ENCODE peak calls at places on chromosomes 2 and 18, in nine cellular contexts. X is heart right ventricle, S is neural progenitor cell, I is pancreas, A is kidney, H is Panc1, Y is H1, W is psoas muscle, K is heart left ventricle. M is an unnamed sample. For H3K9me3, the result is how much of the 10 kb centered on the place peaks cover.

GRCh38 chr2:67701011-67701410 is 303.9 kb downstream of the ETAA1 start:
- DNase-seq in X (no peak), S (no peak), I (no peak), A (no peak), H (no peak), Y (no peak), W (no peak), K (no peak), M (no peak)

GRCh38 chr2:26284132-26284531 is 39.4 kb downstream of the HADHB start:
- DNase-seq in X (no peak), S (no peak), I (no peak), A (no peak), H (no peak), Y (no peak), W (no peak), K (no peak), M (peak)

GRCh38 chr2:201831469-201831868 is 25.1 kb downstream of the CDK15 start:
- DNase-seq in X (no peak), S (no peak), I (no peak), A (no peak), H (no peak), Y (no peak), W (no peak), K (no peak), M (peak)

GRCh38 chr18:10131783-10132381 is 218.1 kb downstream of the VAPA start:
- DNase-seq in X (peak), S (peak), I (peak), A (no peak), H (no peak), Y (peak), W (peak), K (peak), M (no peak)

GRCh38 chr18:58026395-58026794 is 17.6 kb upstream of the NEDD4L start:
- DNase-seq in X (no peak), S (peak), I (no peak), A (no peak), H (no peak), Y (no peak), W (no peak), K (no peak), M (no peak)

GRCh38 chr2:182540236-182540635 is 113.4 kb upstream of the PDE1A start:
- DNase-seq in X (no peak), S (no peak), I (no peak), A (no peak), H (no peak), Y (no peak), W (no peak), K (no peak), M (no peak)

GRCh38 chr18:77433076-77433475 is 183.4 kb downstream of the GALR1 start:
- DNase-seq in X (no peak), S (no peak), I (no peak), A (no peak), H (no peak), Y (no peak), W (no peak), K (no peak), M (no peak)

GRCh38 chr18:42644729-42645131 is 470.8 kb downstream of the RIT2 start:
- DNase-seq in X (no peak), S (no peak), I (no peak), A (no peak), H (no peak), Y (no peak), W (no peak), K (no peak), M (no peak)

GRCh38 chr2:127479219-127479825 is 47.0 kb downstream of the IWS1 start:
- DNase-seq in X (no peak), S (peak), I (no peak), A (no peak), H (peak), Y (no peak), W (no peak), K (no peak), M (peak)

GRCh38 chr2:20012282-20013060 is at the start of gene MATN3:
- DNase-seq in X (peak), S (peak), I (peak), A (peak), H (no peak), Y (peak), W (peak), K (peak), M (peak)

GRCh38 chr2:240498958-240499260 is 58.9 kb downstream of the ANKMY1 start:
- DNase-seq in X (no peak), S (no peak), I (no peak), A (no peak), H (no peak), Y (no peak), W (no peak), K (no peak), M (no peak)

GRCh38 chr2:117960231-117960630 is 53.6 kb downstream of the CCDC93 start:
- DNase-seq in X (no peak), S (no peak), I (no peak), A (no peak), H (no peak), Y (no peak), W (no peak), K (no peak), M (peak)

DNA sequence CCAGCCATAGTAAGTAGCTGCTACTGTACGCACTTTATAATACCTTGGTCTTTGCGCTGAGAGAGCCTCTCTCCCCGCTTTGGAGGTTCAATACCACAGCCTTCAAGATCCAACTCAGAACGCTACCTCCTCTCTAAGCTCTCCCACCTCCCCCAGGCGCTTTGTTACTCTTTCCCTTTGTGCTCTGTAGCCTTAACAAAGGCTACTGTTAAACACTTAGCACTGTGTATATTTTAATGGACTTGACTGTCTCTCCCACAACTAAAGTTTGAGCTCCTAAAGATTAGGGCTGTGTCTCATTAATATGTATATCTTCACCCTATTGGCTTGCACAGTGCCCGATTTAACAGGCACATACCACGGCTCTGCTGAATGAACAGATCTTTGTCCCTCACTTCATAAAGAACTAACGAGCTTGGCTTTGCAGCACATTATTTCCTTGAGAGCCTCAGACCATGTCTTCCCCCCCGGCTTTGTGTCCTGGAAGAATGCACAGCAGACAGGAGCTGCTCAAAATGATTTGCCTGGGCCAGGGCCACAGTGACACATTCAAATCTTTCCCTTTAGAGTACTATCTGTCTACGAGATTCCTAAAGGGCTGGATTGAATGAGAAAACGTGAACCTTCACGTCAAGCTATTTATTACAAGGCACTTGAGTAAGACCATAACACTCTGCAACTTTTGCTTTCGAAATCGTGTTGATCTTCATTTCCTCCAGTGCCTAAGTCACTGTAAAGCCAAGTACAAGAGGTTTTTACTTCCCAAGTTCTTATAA is 22.1 kb downstream of the ABHD3 start:
- DNase-seq in X (no peak), S (peak), I (no peak), A (no peak), H (no peak), Y (no peak), W (no peak), K (no peak), M (peak)
- H3K4me3 ChIP-seq in X (peak), S (no peak), I (no peak), A (peak), H (no peak), Y (no peak), W (peak), K (no peak), M (peak)

GRCh38 chr18:4888251-4888650 is 308.8 kb downstream of the AKAIN1 start:
- DNase-seq in X (no peak), S (no peak), I (no peak), A (no peak), H (no peak), Y (no peak), W (no peak), K (no peak), M (no peak)
- H3K9me3 ChIP-seq in X (under half), S (under half), I (under half), A (under half), H (under half), Y (under half), W (under half), K (under half), M (under half)

GRCh38 chr2:101550555-101550954 is 75.6 kb upstream of the RFX8 start:
- DNase-seq in X (no peak), S (no peak), I (no peak), A (no peak), H (no peak), Y (no peak), W (no peak), K (no peak), M (no peak)

GRCh38 chr2:101546376-101547058 is 71.6 kb upstream of the RFX8 start:
- DNase-seq in X (no peak), S (no peak), I (no peak), A (no peak), H (no peak), Y (no peak), W (no peak), K (no peak), M (peak)

GRCh38 chr2:101551489-101551888 is 76.6 kb upstream of the RFX8 start:
- DNase-seq in X (no peak), S (no peak), I (no peak), A (no peak), H (no peak), Y (no peak), W (no peak), K (no peak), M (no peak)

GRCh38 chr2:101540518-101540917 is 65.6 kb upstream of the RFX8 start:
- DNase-seq in X (no peak), S (no peak), I (no peak), A (no peak), H (no peak), Y (peak), W (no peak), K (no peak), M (peak)

DNA sequence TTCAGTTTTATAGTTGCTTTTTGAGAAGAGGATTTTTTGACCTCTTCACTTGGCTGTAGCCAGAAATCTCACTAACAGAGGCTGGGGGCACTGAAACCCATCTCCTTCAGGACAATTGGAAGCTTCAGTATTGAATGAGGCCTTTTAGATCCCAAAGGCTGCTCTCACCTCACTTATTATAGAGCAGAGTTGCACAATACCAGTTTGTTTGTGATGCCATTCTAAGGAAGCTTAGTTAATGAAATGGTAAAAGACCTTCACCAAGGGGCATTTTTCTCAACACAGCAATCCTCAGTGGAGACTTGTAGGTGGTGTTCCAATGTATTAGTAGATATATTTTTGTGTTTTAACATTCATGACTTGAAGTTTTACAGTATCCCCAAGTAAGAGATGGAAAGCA is 71.0 kb upstream of the RFX8 start:
- DNase-seq in X (no peak), S (no peak), I (no peak), A (no peak), H (no peak), Y (no peak), W (no peak), K (no peak), M (no peak)
- H3K4me3 ChIP-seq in X (no peak), S (no peak), I (no peak), A (no peak), H (no peak), Y (no peak), W (no peak), K (no peak), M (no peak)

GRCh38 chr18:79900610-79901570 is 50.6 kb downstream of the SLC66A2 start:
- DNase-seq in X (no peak), S (no peak), I (no peak), A (peak), H (no peak), Y (no peak), W (peak), K (no peak), M (no peak)

GRCh38 chr18:79897940-79898625 is 53.4 kb downstream of the SLC66A2 start:
- DNase-seq in X (no peak), S (no peak), I (no peak), A (peak), H (no peak), Y (no peak), W (no peak), K (no peak), M (no peak)

GRCh38 chr18:79896746-79897145 is 54.7 kb downstream of the SLC66A2 start:
- DNase-seq in X (no peak), S (no peak), I (no peak), A (no peak), H (no peak), Y (no peak), W (no peak), K (no peak), M (no peak)

GRCh38 chr18:79899609-79900435 is 51.6 kb downstream of the SLC66A2 start:
- DNase-seq in X (no peak), S (no peak), I (no peak), A (peak), H (no peak), Y (peak), W (peak), K (no peak), M (no peak)

DNA sequence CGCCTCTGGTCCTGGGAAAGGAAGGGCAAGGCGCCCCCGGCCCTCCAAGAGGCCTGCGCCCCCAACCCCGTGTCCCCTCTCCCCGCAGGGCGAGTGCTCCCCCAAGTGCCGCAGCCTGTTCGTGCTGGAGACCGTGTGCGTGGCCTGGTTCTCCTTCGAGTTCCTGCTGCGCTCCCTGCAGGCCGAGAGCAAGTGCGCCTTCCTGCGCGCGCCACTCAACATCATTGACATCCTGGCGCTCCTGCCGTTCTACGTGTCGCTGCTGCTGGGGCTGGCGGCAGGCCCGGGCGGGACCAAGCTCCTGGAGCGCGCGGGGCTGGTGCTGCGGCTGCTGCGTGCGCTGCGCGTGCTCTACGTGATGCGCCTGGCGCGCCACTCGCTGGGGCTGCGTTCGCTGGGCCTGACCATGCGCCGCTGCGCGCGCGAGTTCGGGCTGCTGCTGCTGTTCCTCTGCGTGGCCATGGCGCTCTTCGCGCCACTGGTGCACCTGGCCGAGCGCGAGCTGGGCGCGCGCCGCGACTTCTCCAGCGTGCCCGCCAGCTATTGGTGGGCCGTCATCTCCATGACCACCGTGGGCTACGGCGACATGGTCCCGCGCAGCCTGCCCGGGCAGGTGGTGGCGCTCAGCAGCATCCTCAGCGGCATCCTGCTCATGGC is 52.4 kb downstream of the SLC66A2 start:
- DNase-seq in X (no peak), S (no peak), I (no peak), A (peak), H (no peak), Y (peak), W (peak), K (no peak), M (no peak)
- H3K9me3 ChIP-seq in X (under half), S (under half), I (under half), A (under half), H (under half), Y (half or more), W (under half), K (under half), M (under half)

GRCh38 chr2:102187191-102188150 is 648 bp downstream of the IL1RL2 start:
- DNase-seq in X (peak), S (no peak), I (no peak), A (peak), H (no peak), Y (no peak), W (peak), K (peak), M (peak)
- H3K4me3 ChIP-seq in X (peak), S (no peak), I (peak), A (peak), H (no peak), Y (no peak), W (peak), K (peak), M (peak)

GRCh38 chr18:24039666-24040065 is 25.1 kb downstream of the TTC39C start:
- DNase-seq in X (no peak), S (no peak), I (no peak), A (no peak), H (no peak), Y (no peak), W (no peak), K (no peak), M (no peak)
- H3K9me3 ChIP-seq in X (under half), S (under half), I (under half), A (under half), H (under half), Y (under half), W (under half), K (under half), M (under half)

GRCh38 chr18:8609711-8610441 is 639 bp downstream of the RAB12 start:
- DNase-seq in X (peak), S (peak), I (peak), A (peak), H (no peak), Y (no peak), W (peak), K (peak), M (peak)

GRCh38 chr18:8610442-8610801 is 1.2 kb downstream of the RAB12 start:
- DNase-seq in X (no peak), S (peak), I (no peak), A (no peak), H (no peak), Y (no peak), W (no peak), K (no peak), M (peak)

GRCh38 chr18:8614875-8615274 is 5.6 kb downstream of the RAB12 start:
- DNase-seq in X (no peak), S (no peak), I (no peak), A (no peak), H (no peak), Y (no peak), W (no peak), K (no peak), M (no peak)

GRCh38 chr18:8608795-8609673 is at the start of gene RAB12:
- DNase-seq in X (peak), S (peak), I (peak), A (peak), H (no peak), Y (peak), W (peak), K (peak), M (peak)

DNA sequence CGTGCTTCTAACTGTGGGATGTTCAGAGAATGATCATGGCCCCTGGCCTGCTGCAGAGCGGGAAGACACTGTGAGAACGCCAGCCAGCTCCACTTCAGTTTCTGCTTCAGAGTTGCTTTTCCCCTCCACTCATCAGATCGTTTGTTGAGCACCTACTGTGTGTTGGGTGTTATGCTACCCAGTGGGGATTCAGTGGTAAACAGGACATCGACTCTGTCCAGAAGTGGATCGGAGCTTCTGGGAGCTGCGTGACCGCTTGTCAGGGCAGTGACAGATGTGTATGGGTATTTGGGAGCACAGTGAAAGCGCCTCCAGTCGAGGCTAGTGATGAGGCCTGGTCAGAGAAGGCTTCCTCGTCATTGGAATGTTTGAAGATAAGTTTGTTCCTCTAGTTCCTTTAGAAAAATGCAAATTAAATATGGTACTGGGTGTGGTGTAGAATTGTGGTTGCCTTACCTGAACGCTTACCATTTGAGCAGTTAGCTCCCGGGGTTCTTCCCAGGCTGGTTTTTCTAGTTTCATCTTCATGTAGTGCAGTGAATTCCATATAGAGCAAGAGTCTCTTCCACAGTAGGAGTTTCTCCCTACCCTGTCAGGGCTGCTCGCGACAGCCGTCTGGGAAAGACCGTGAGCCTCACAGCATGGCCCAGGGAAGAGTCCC is 2.8 kb downstream of the RAB12 start:
- DNase-seq in X (no peak), S (no peak), I (no peak), A (no peak), H (no peak), Y (no peak), W (no peak), K (no peak), M (no peak)
- H3K4me3 ChIP-seq in X (peak), S (no peak), I (no peak), A (no peak), H (no peak), Y (peak), W (peak), K (no peak), M (no peak)

GRCh38 chr18:78875998-78876650 is 103.5 kb upstream of the SALL3 start:
- DNase-seq in X (no peak), S (no peak), I (no peak), A (no peak), H (no peak), Y (no peak), W (no peak), K (no peak), M (no peak)
- H3K9me3 ChIP-seq in X (under half), S (under half), I (under half), A (under half), H (under half), Y (under half), W (under half), K (under half), M (under half)

GRCh38 chr18:6777509-6777908 is 48.0 kb downstream of the ARHGAP28 start:
- DNase-seq in X (no peak), S (no peak), I (no peak), A (no peak), H (no peak), Y (no peak), W (no peak), K (no peak), M (no peak)

GRCh38 chr18:6775237-6775636 is 45.7 kb downstream of the ARHGAP28 start:
- DNase-seq in X (no peak), S (no peak), I (no peak), A (no peak), H (no peak), Y (no peak), W (no peak), K (no peak), M (no peak)

GRCh38 chr18:6775702-6776101 is 46.2 kb downstream of the ARHGAP28 start:
- DNase-seq in X (no peak), S (no peak), I (no peak), A (no peak), H (no peak), Y (no peak), W (no peak), K (no peak), M (no peak)

GRCh38 chr18:6776193-6776592 is 46.7 kb downstream of the ARHGAP28 start:
- DNase-seq in X (no peak), S (peak), I (no peak), A (no peak), H (no peak), Y (no peak), W (no peak), K (no peak), M (peak)

GRCh38 chr18:6773777-6774176 is 44.3 kb downstream of the ARHGAP28 start:
- DNase-seq in X (no peak), S (peak), I (no peak), A (no peak), H (no peak), Y (no peak), W (no peak), K (no peak), M (no peak)
- H3K4me3 ChIP-seq in X (peak), S (no peak), I (no peak), A (no peak), H (no peak), Y (no peak), W (no peak), K (no peak), M (no peak)